ENCODE peak calls at places on chromosomes 16 and 17, in eight cellular contexts. P is nephron progenitor cell, J is occipital lobe, N is GM12865, W is left lobe of liver, R is cerebellar cortex, X is NCI-H748 treated with DMSO at 0.1 percent for 48 hours, A is Ammon's horn. V is an unnamed sample.

GRCh38 chr16:74811911-74812310 is 37.3 kb upstream of the FA2H start:
- DNase-seq in P (no peak), W (no peak), R (no peak), A (no peak), X (no peak), N (no peak), J (no peak), V (no peak)

GRCh38 chr16:70454221-70455034 is at the start of gene FCSK:
- DNase-seq in X (peak), R (peak), P (peak), N (peak), A (peak), W (peak), J (peak), V (peak)

GRCh38 chr17:66724581-66725341 is 110.2 kb upstream of the CACNG5 start:
- DNase-seq in R (no peak), N (no peak), X (peak), A (no peak), J (no peak), P (no peak), W (no peak), V (peak)

GRCh38 chr16:81515281-81515680 is 70.7 kb downstream of the CMIP start:
- DNase-seq in R (no peak), P (no peak), J (no peak), X (peak), N (no peak), A (no peak), W (no peak), V (no peak)

GRCh38 chr16:75102595-75102994 is 14.0 kb downstream of the LDHD start:
- DNase-seq in X (no peak), N (no peak), W (no peak), R (no peak), J (no peak), P (no peak), A (no peak), V (no peak)

GRCh38 chr17:81115219-81115618 is 50.1 kb upstream of the PVALEF start:
- DNase-seq in P (no peak), N (no peak), R (no peak), X (no peak), A (no peak), W (no peak), J (no peak), V (no peak)

GRCh38 chr16:4409081-4409932 is 7.1 kb downstream of the CORO7 start:
- DNase-seq in N (no peak), J (no peak), X (no peak), A (no peak), P (no peak), W (no peak), R (peak), V (no peak)

GRCh38 chr16:85415196-85415988 is 197.7 kb upstream of the GSE1 start:
- DNase-seq in W (peak), P (peak), J (no peak), A (no peak), X (no peak), N (no peak), R (peak), V (no peak)

GRCh38 chr17:72640415-72641165 is 451.9 kb downstream of the SLC39A11 start:
- DNase-seq in R (no peak), J (no peak), N (no peak), X (peak), P (no peak), W (no peak), A (no peak), V (no peak)

GRCh38 chr16:71347146-71347545 is 11.4 kb upstream of the CALB2 start:
- DNase-seq in W (peak), A (no peak), P (no peak), N (no peak), J (no peak), R (no peak), X (no peak), V (no peak)

GRCh38 chr16:66742409-66742808 is 9.0 kb downstream of the DYNC1LI2 start:
- DNase-seq in A (no peak), X (no peak), P (no peak), J (no peak), N (no peak), W (no peak), R (peak), V (no peak)

GRCh38 chr17:29595107-29595942 is 2.4 kb downstream of the ANKRD13B start:
- DNase-seq in X (no peak), A (no peak), W (no peak), R (peak), P (peak), J (no peak), N (no peak), V (no peak)

V was measured in iris pigment epithelial cell.